ENCODE peak calls at places on chromosomes 7 and 10, in six cellular contexts. One of them, this sample, is unnamed.

GRCh38 chr10:81874878-81875679 is at the start of gene NRG3:
- DNase-seq in H1: peak; percentile 54
- DNase-seq in heart left ventricle: no peak
- DNase-seq in adrenal gland: no peak
- DNase-seq in prostate gland: no peak
- DNase-seq in gastrocnemius medialis: no peak
- DNase-seq in this sample: no peak

GRCh38 chr10:78062296-78062695 is 28.6 kb downstream of the RPS24 start:
- DNase-seq in H1: no peak
- DNase-seq in heart left ventricle: no peak
- DNase-seq in adrenal gland: no peak
- DNase-seq in prostate gland: no peak
- DNase-seq in gastrocnemius medialis: no peak
- DNase-seq in this sample: no peak

GRCh38 chr10:11697718-11698527 is 44.3 kb upstream of the ECHDC3 start:
- DNase-seq in H1: no peak
- DNase-seq in heart left ventricle: no peak
- DNase-seq in adrenal gland: no peak
- DNase-seq in prostate gland: no peak
- DNase-seq in gastrocnemius medialis: no peak
- DNase-seq in this sample: no peak

GRCh38 chr7:140656548-140657515 is 15.9 kb upstream of the ADCK2 start:
- DNase-seq in H1: no peak
- DNase-seq in heart left ventricle: peak; percentile 64
- DNase-seq in adrenal gland: peak; percentile 70
- DNase-seq in prostate gland: peak; percentile 91
- DNase-seq in gastrocnemius medialis: no peak
- DNase-seq in this sample: peak; percentile 52

GRCh38 chr10:24097771-24098207 is 111.1 kb upstream of the KIAA1217 start:
- DNase-seq in H1: no peak
- DNase-seq in heart left ventricle: no peak
- DNase-seq in adrenal gland: no peak
- DNase-seq in prostate gland: peak; percentile 6
- DNase-seq in gastrocnemius medialis: no peak
- DNase-seq in this sample: no peak

GRCh38 chr10:84012831-84013458 is 126.4 kb upstream of the GHITM start:
- DNase-seq in H1: no peak
- DNase-seq in heart left ventricle: no peak
- DNase-seq in adrenal gland: no peak
- DNase-seq in prostate gland: no peak
- DNase-seq in gastrocnemius medialis: no peak
- DNase-seq in this sample: no peak

GRCh38 chr10:344582-345200 is 209.4 kb downstream of the ZMYND11 start:
- DNase-seq in H1: no peak
- DNase-seq in heart left ventricle: no peak
- DNase-seq in adrenal gland: no peak
- DNase-seq in prostate gland: no peak
- DNase-seq in gastrocnemius medialis: no peak
- DNase-seq in this sample: no peak

GRCh38 chr10:3975016-3975415 is 190.0 kb upstream of the KLF6 start:
- DNase-seq in H1: no peak
- DNase-seq in heart left ventricle: peak; percentile 81
- DNase-seq in adrenal gland: no peak
- DNase-seq in prostate gland: no peak
- DNase-seq in gastrocnemius medialis: no peak
- DNase-seq in this sample: no peak

GRCh38 chr10:3401491-3401938 is 228.9 kb upstream of the PITRM1 start:
- DNase-seq in H1: no peak
- DNase-seq in heart left ventricle: no peak
- DNase-seq in adrenal gland: no peak
- DNase-seq in prostate gland: no peak
- DNase-seq in gastrocnemius medialis: no peak
- DNase-seq in this sample: no peak

GRCh38 chr7:98284335-98285036 is 3.0 kb downstream of the BRI3 start:
- DNase-seq in H1: no peak
- DNase-seq in heart left ventricle: peak; percentile 88
- DNase-seq in adrenal gland: peak; percentile 86
- DNase-seq in prostate gland: peak; percentile 77
- DNase-seq in gastrocnemius medialis: peak; percentile 94
- DNase-seq in this sample: peak; percentile 52

GRCh38 chr7:143383642-143383957 is 2.5 kb downstream of the ZYX start:
- DNase-seq in H1: no peak
- DNase-seq in heart left ventricle: no peak
- DNase-seq in adrenal gland: no peak
- DNase-seq in prostate gland: no peak
- DNase-seq in gastrocnemius medialis: no peak
- DNase-seq in this sample: no peak

GRCh38 chr7:134845461-134845860 is 66.0 kb downstream of the CALD1 start:
- DNase-seq in H1: no peak
- DNase-seq in heart left ventricle: no peak
- DNase-seq in adrenal gland: no peak
- DNase-seq in prostate gland: no peak
- DNase-seq in gastrocnemius medialis: no peak
- DNase-seq in this sample: no peak

GRCh38 chr7:133477786-133478185 is 224.9 kb downstream of the EXOC4 start:
- DNase-seq in H1: no peak
- DNase-seq in heart left ventricle: no peak
- DNase-seq in adrenal gland: no peak
- DNase-seq in prostate gland: no peak
- DNase-seq in gastrocnemius medialis: no peak
- DNase-seq in this sample: no peak

GRCh38 chr7:128017880-128018845 is 13.1 kb downstream of the LRRC4 start:
- DNase-seq in H1: no peak
- DNase-seq in heart left ventricle: no peak
- DNase-seq in adrenal gland: no peak
- DNase-seq in prostate gland: no peak
- DNase-seq in gastrocnemius medialis: no peak
- DNase-seq in this sample: no peak

GRCh38 chr10:119680050-119680449 is 28.9 kb downstream of the BAG3 start:
- DNase-seq in H1: no peak
- DNase-seq in heart left ventricle: no peak
- DNase-seq in adrenal gland: no peak
- DNase-seq in prostate gland: peak; percentile 49
- DNase-seq in gastrocnemius medialis: no peak
- DNase-seq in this sample: no peak

GRCh38 chr10:72793752-72794151 is 99.8 kb upstream of the OIT3 start:
- DNase-seq in H1: no peak
- DNase-seq in heart left ventricle: no peak
- DNase-seq in adrenal gland: no peak
- DNase-seq in prostate gland: no peak
- DNase-seq in gastrocnemius medialis: no peak
- DNase-seq in this sample: no peak

GRCh38 chr7:7699370-7699769 is 19.0 kb downstream of the RPA3 start:
- DNase-seq in H1: no peak
- DNase-seq in heart left ventricle: no peak
- DNase-seq in adrenal gland: no peak
- DNase-seq in prostate gland: no peak
- DNase-seq in gastrocnemius medialis: no peak
- DNase-seq in this sample: no peak

GRCh38 chr7:142808802-142809583 is 38.2 kb downstream of the PRSS2 start:
- DNase-seq in H1: no peak
- DNase-seq in heart left ventricle: no peak
- DNase-seq in adrenal gland: peak; percentile 11
- DNase-seq in prostate gland: no peak
- DNase-seq in gastrocnemius medialis: no peak
- DNase-seq in this sample: no peak

GRCh38 chr10:126458453-126458852 is 70.2 kb upstream of the ADAM12 start:
- DNase-seq in H1: peak; percentile 17
- DNase-seq in heart left ventricle: no peak
- DNase-seq in adrenal gland: peak; percentile 10
- DNase-seq in prostate gland: no peak
- DNase-seq in gastrocnemius medialis: no peak
- DNase-seq in this sample: no peak

GRCh38 chr10:121683366-121683765 is 85.1 kb upstream of the FGFR2 start:
- DNase-seq in H1: no peak
- DNase-seq in heart left ventricle: no peak
- DNase-seq in adrenal gland: no peak
- DNase-seq in prostate gland: no peak
- DNase-seq in gastrocnemius medialis: no peak
- DNase-seq in this sample: no peak

GRCh38 chr7:137342751-137343482 is 616 bp downstream of the PTN start:
- DNase-seq in H1: no peak
- DNase-seq in heart left ventricle: no peak
- DNase-seq in adrenal gland: no peak
- DNase-seq in prostate gland: no peak
- DNase-seq in gastrocnemius medialis: no peak
- DNase-seq in this sample: no peak

GRCh38 chr10:80453715-80454525 is at the start of gene TSPAN14:
- DNase-seq in H1: peak; percentile 78
- DNase-seq in heart left ventricle: peak; percentile 91
- DNase-seq in adrenal gland: peak; percentile 91
- DNase-seq in prostate gland: peak; percentile 81
- DNase-seq in gastrocnemius medialis: peak; percentile 67
- DNase-seq in this sample: peak; percentile 86

DNA sequence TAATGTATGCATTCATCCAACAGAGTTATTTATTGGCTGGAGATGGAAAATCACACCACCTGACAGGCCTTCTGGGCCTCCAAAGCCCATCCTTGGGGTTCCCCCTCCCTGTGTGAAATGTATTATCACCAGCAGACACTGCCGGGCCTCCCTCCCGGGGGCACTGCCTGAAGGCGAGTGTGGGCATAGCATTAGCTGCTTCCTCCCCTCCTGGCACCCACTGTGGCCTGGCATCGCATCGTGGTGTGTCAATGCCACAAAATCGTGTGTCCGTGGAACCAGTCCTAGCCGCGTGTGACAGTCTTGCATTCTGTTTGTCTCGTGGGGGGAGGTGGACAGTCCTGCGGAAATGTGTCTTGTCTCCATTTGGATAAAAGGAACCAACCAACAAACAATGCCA is 15.3 kb downstream of the TACR2 start:
- DNase-seq in H1: no peak
- DNase-seq in heart left ventricle: no peak
- DNase-seq in adrenal gland: no peak
- DNase-seq in prostate gland: no peak
- DNase-seq in gastrocnemius medialis: no peak
- DNase-seq in this sample: no peak
- H3K36me3 ChIP-seq in H1: peaks cover 42% of the 10 kb centered on the region
- H3K36me3 ChIP-seq in heart left ventricle: peaks cover 79% of the 10 kb centered on the region
- H3K36me3 ChIP-seq in adrenal gland: no peaks in the 10 kb centered on the region
- H3K36me3 ChIP-seq in prostate gland: no peaks in the 10 kb centered on the region
- H3K36me3 ChIP-seq in gastrocnemius medialis: peaks cover 67% of the 10 kb centered on the region
- H3K36me3 ChIP-seq in this sample: no peaks in the 10 kb centered on the region

GRCh38 chr7:157375410-157375809 is 38.6 kb downstream of the DNAJB6 start:
- DNase-seq in H1: no peak
- DNase-seq in heart left ventricle: no peak
- DNase-seq in adrenal gland: no peak
- DNase-seq in prostate gland: no peak
- DNase-seq in gastrocnemius medialis: no peak
- DNase-seq in this sample: no peak

GRCh38 chr7:157373493-157373892 is 36.7 kb downstream of the DNAJB6 start:
- DNase-seq in H1: no peak
- DNase-seq in heart left ventricle: no peak
- DNase-seq in adrenal gland: no peak
- DNase-seq in prostate gland: no peak
- DNase-seq in gastrocnemius medialis: no peak
- DNase-seq in this sample: no peak

GRCh38 chr7:157370761-157371160 is 34.0 kb downstream of the DNAJB6 start:
- DNase-seq in H1: no peak
- DNase-seq in heart left ventricle: no peak
- DNase-seq in adrenal gland: no peak
- DNase-seq in prostate gland: no peak
- DNase-seq in gastrocnemius medialis: no peak
- DNase-seq in this sample: no peak

GRCh38 chr7:157371296-157371695 is 34.5 kb downstream of the DNAJB6 start:
- DNase-seq in H1: no peak
- DNase-seq in heart left ventricle: no peak
- DNase-seq in adrenal gland: no peak
- DNase-seq in prostate gland: no peak
- DNase-seq in gastrocnemius medialis: no peak
- DNase-seq in this sample: no peak

DNA sequence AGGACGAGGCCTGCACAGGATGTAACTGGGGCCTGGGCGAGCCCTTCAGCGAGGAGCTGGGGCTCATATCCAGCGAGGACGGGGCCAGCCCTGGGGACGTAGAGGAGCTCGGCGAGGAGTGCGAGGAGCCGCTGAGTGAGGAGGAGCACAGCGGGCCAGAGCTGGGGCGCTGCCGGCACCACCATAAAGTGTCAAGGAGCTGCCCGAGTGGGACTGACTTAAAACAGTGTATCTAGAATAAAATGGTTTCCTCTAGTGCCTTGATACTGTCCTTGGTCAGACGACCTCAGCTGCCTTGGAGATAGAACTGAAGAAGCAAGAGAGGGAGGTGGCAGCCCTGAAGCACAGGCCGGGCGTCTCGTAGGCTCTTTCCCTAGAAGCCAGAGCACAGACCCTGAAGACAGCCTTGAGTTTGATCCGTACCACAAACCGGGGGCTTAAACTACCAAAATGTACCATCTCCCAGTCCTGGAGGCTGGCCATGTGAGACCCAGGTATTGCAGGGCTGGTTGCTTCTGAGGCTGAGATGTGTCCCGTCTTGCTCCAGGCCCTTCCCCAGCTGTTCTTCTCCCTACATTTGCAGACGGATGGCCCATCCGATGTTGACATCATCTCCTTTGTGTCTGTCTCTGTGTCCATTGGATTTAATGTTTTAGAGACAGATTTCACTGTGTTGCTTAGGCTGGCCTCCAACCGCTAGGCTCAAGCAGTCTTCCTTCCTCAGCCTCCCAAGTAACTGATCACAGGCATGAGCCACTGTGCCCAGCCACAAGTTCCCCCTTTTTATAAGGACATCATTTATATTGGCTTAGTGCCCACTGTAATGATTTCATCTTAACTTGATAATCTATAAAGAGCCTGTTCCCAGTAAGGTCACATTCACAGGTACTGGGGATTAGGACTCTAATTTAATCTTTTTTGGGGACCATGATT is 35.8 kb downstream of the DNAJB6 start:
- DNase-seq in H1: no peak
- DNase-seq in heart left ventricle: no peak
- DNase-seq in adrenal gland: no peak
- DNase-seq in prostate gland: no peak
- DNase-seq in gastrocnemius medialis: no peak
- DNase-seq in this sample: no peak
- TF ChIP-seq POLR2A in H1: peak; percentile 43
- TF ChIP-seq POLR2A in heart left ventricle: no peak
- TF ChIP-seq POLR2A in adrenal gland: no peak
- TF ChIP-seq POLR2A in prostate gland: no peak
- TF ChIP-seq POLR2A in gastrocnemius medialis: no peak
- TF ChIP-seq POLR2A in this sample: no peak

DNA sequence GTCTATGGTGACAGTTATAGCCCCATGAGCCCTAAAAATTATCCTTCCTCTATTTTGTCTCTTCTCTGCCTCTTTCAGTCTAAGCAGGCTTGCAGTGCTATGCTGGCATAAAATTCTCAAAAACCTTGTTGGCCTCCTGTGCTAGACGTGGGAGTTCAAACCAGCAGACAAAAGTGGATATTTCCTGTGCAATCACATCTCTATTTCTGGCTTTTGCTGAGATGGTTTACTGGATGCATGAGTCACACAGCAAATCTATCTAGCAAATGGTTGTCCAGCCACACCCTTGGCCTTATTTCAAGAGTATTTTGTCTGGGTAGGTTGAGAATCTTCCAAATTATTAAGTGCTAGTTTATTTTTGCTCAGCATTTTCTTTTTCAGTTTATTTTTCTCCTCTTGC is 370.8 kb downstream of the CDC14C start:
- DNase-seq in H1: no peak
- DNase-seq in heart left ventricle: no peak
- DNase-seq in adrenal gland: no peak
- DNase-seq in prostate gland: no peak
- DNase-seq in gastrocnemius medialis: no peak
- DNase-seq in this sample: no peak
- H3K27ac ChIP-seq in H1: no peak overlapping the region
- H3K27ac ChIP-seq in heart left ventricle: no peak overlapping the region
- H3K27ac ChIP-seq in adrenal gland: no peak overlapping the region
- H3K27ac ChIP-seq in prostate gland: no peak overlapping the region
- H3K27ac ChIP-seq in gastrocnemius medialis: no peak overlapping the region
- H3K27ac ChIP-seq in this sample: no peak overlapping the region

GRCh38 chr7:74235525-74236269 is 18.5 kb downstream of the RFC2 start:
- DNase-seq in H1: no peak
- DNase-seq in heart left ventricle: no peak
- DNase-seq in adrenal gland: no peak
- DNase-seq in prostate gland: no peak
- DNase-seq in gastrocnemius medialis: no peak
- DNase-seq in this sample: no peak
- H3K36me3 ChIP-seq in H1: peaks cover 88% of the 10 kb centered on the region
- H3K36me3 ChIP-seq in heart left ventricle: peaks cover 96% of the 10 kb centered on the region
- H3K36me3 ChIP-seq in adrenal gland: no peaks in the 10 kb centered on the region
- H3K36me3 ChIP-seq in prostate gland: peaks cover 3% of the 10 kb centered on the region
- H3K36me3 ChIP-seq in gastrocnemius medialis: peaks cover 64% of the 10 kb centered on the region
- H3K36me3 ChIP-seq in this sample: no peaks in the 10 kb centered on the region